ENCODE peak calls at places on chromosomes 1 and 21, in eight cellular contexts. One of them, this sample, is unnamed.
A peak's percentile ranks its signal among the peaks of the same experiment; 100 is the strongest.

GRCh38 chr21:14977814-14978213 is 87.0 kb downstream of the NRIP1 start:
- DNase-seq in choroid plexus epithelial cell: no peak
- DNase-seq in ovary: no peak
- DNase-seq in IMR-90: no peak
- DNase-seq in stomach: no peak
- DNase-seq in uterus: no peak
- DNase-seq in naive thymus-derived CD4-positive, alpha-beta T cell: no peak
- DNase-seq in fibroblast of pulmonary artery: no peak
- DNase-seq in this sample: no peak

GRCh38 chr1:87129606-87130005 is 199.1 kb upstream of the LMO4 start:
- DNase-seq in choroid plexus epithelial cell: peak; percentile 22
- DNase-seq in ovary: peak; percentile 41
- DNase-seq in IMR-90: no peak
- DNase-seq in stomach: no peak
- DNase-seq in uterus: peak; percentile 58
- DNase-seq in naive thymus-derived CD4-positive, alpha-beta T cell: no peak
- DNase-seq in fibroblast of pulmonary artery: peak; percentile 51
- DNase-seq in this sample: no peak

GRCh38 chr1:10085076-10085475 is 52.3 kb downstream of the UBE4B start:
- DNase-seq in choroid plexus epithelial cell: no peak
- DNase-seq in ovary: no peak
- DNase-seq in IMR-90: no peak
- DNase-seq in stomach: no peak
- DNase-seq in uterus: no peak
- DNase-seq in naive thymus-derived CD4-positive, alpha-beta T cell: no peak
- DNase-seq in fibroblast of pulmonary artery: no peak
- DNase-seq in this sample: no peak

GRCh38 chr1:10755977-10756521 is 40.4 kb downstream of the CASZ1 start:
- DNase-seq in choroid plexus epithelial cell: no peak
- DNase-seq in ovary: peak; percentile 77
- DNase-seq in IMR-90: no peak
- DNase-seq in stomach: peak; percentile 81
- DNase-seq in uterus: peak; percentile 69
- DNase-seq in naive thymus-derived CD4-positive, alpha-beta T cell: peak; percentile 73
- DNase-seq in fibroblast of pulmonary artery: peak; percentile 39
- DNase-seq in this sample: no peak

GRCh38 chr1:193416226-193416625 is 229.8 kb upstream of the B3GALT2 start:
- DNase-seq in choroid plexus epithelial cell: no peak
- DNase-seq in ovary: no peak
- DNase-seq in IMR-90: no peak
- DNase-seq in stomach: no peak
- DNase-seq in uterus: no peak
- DNase-seq in naive thymus-derived CD4-positive, alpha-beta T cell: no peak
- DNase-seq in fibroblast of pulmonary artery: no peak
- DNase-seq in this sample: no peak

GRCh38 chr1:227225715-227226346 is 92.5 kb downstream of the CDC42BPA start:
- DNase-seq in choroid plexus epithelial cell: peak; percentile 78
- DNase-seq in ovary: no peak
- DNase-seq in IMR-90: peak; percentile 83
- DNase-seq in stomach: no peak
- DNase-seq in uterus: no peak
- DNase-seq in naive thymus-derived CD4-positive, alpha-beta T cell: no peak
- DNase-seq in fibroblast of pulmonary artery: peak; percentile 79
- DNase-seq in this sample: no peak

GRCh38 chr1:116466810-116467557 is 93.9 kb downstream of the ATP1A1 start:
- DNase-seq in choroid plexus epithelial cell: no peak
- DNase-seq in ovary: no peak
- DNase-seq in IMR-90: no peak
- DNase-seq in stomach: no peak
- DNase-seq in uterus: no peak
- DNase-seq in naive thymus-derived CD4-positive, alpha-beta T cell: no peak
- DNase-seq in fibroblast of pulmonary artery: no peak
- DNase-seq in this sample: no peak

GRCh38 chr1:233959089-233959488 is 54.6 kb downstream of the SLC35F3 start:
- DNase-seq in choroid plexus epithelial cell: no peak
- DNase-seq in ovary: no peak
- DNase-seq in IMR-90: no peak
- DNase-seq in stomach: no peak
- DNase-seq in uterus: no peak
- DNase-seq in naive thymus-derived CD4-positive, alpha-beta T cell: no peak
- DNase-seq in fibroblast of pulmonary artery: no peak
- DNase-seq in this sample: no peak

GRCh38 chr1:20588634-20589225 is at the start of gene CDA:
- DNase-seq in choroid plexus epithelial cell: no peak
- DNase-seq in ovary: no peak
- DNase-seq in IMR-90: no peak
- DNase-seq in stomach: no peak
- DNase-seq in uterus: peak; percentile 28
- DNase-seq in naive thymus-derived CD4-positive, alpha-beta T cell: no peak
- DNase-seq in fibroblast of pulmonary artery: no peak
- DNase-seq in this sample: no peak

GRCh38 chr21:31265293-31265692 is 78.8 kb downstream of the TIAM1 start:
- DNase-seq in choroid plexus epithelial cell: no peak
- DNase-seq in ovary: no peak
- DNase-seq in IMR-90: no peak
- DNase-seq in stomach: no peak
- DNase-seq in uterus: peak; percentile 22
- DNase-seq in naive thymus-derived CD4-positive, alpha-beta T cell: no peak
- DNase-seq in fibroblast of pulmonary artery: peak; percentile 37
- DNase-seq in this sample: no peak

GRCh38 chr1:107555578-107555977 is 409.4 kb downstream of the VAV3 start:
- DNase-seq in choroid plexus epithelial cell: no peak
- DNase-seq in ovary: no peak
- DNase-seq in IMR-90: no peak
- DNase-seq in stomach: no peak
- DNase-seq in uterus: no peak
- DNase-seq in naive thymus-derived CD4-positive, alpha-beta T cell: no peak
- DNase-seq in fibroblast of pulmonary artery: no peak
- DNase-seq in this sample: no peak

GRCh38 chr1:218257971-218258370 is 27.1 kb upstream of the RRP15 start:
- DNase-seq in choroid plexus epithelial cell: no peak
- DNase-seq in ovary: no peak
- DNase-seq in IMR-90: no peak
- DNase-seq in stomach: no peak
- DNase-seq in uterus: no peak
- DNase-seq in naive thymus-derived CD4-positive, alpha-beta T cell: no peak
- DNase-seq in fibroblast of pulmonary artery: no peak
- DNase-seq in this sample: no peak

GRCh38 chr1:173410794-173411236 is 66.3 kb upstream of the PRDX6 start:
- DNase-seq in choroid plexus epithelial cell: no peak
- DNase-seq in ovary: no peak
- DNase-seq in IMR-90: no peak
- DNase-seq in stomach: no peak
- DNase-seq in uterus: no peak
- DNase-seq in naive thymus-derived CD4-positive, alpha-beta T cell: no peak
- DNase-seq in fibroblast of pulmonary artery: no peak
- DNase-seq in this sample: no peak

GRCh38 chr1:202967684-202968281 is 726 bp upstream of the CYB5R1 start:
- DNase-seq in choroid plexus epithelial cell: peak; percentile 27
- DNase-seq in ovary: no peak
- DNase-seq in IMR-90: no peak
- DNase-seq in stomach: no peak
- DNase-seq in uterus: no peak
- DNase-seq in naive thymus-derived CD4-positive, alpha-beta T cell: peak; percentile 20
- DNase-seq in fibroblast of pulmonary artery: no peak
- DNase-seq in this sample: no peak

GRCh38 chr1:59674605-59675004 is 140.1 kb upstream of the HOOK1 start:
- DNase-seq in choroid plexus epithelial cell: peak; percentile 66
- DNase-seq in ovary: no peak
- DNase-seq in IMR-90: peak; percentile 24
- DNase-seq in stomach: no peak
- DNase-seq in uterus: peak; percentile 47
- DNase-seq in naive thymus-derived CD4-positive, alpha-beta T cell: no peak
- DNase-seq in fibroblast of pulmonary artery: peak; percentile 77
- DNase-seq in this sample: no peak

GRCh38 chr1:6198646-6199297 is 623 bp downstream of the RPL22 start:
- DNase-seq in choroid plexus epithelial cell: peak; percentile 37
- DNase-seq in ovary: no peak
- DNase-seq in IMR-90: no peak
- DNase-seq in stomach: no peak
- DNase-seq in uterus: no peak
- DNase-seq in naive thymus-derived CD4-positive, alpha-beta T cell: no peak
- DNase-seq in fibroblast of pulmonary artery: no peak
- DNase-seq in this sample: no peak

GRCh38 chr1:143661418-143662120 is 310.2 kb downstream of the FAM72C start:
- DNase-seq in choroid plexus epithelial cell: no peak
- DNase-seq in ovary: no peak
- DNase-seq in IMR-90: no peak
- DNase-seq in stomach: no peak
- DNase-seq in uterus: no peak
- DNase-seq in naive thymus-derived CD4-positive, alpha-beta T cell: no peak
- DNase-seq in fibroblast of pulmonary artery: no peak
- DNase-seq in this sample: no peak

GRCh38 chr21:21028275-21028814 is 30.1 kb downstream of the NCAM2 start:
- DNase-seq in choroid plexus epithelial cell: peak; percentile 20
- DNase-seq in ovary: no peak
- DNase-seq in IMR-90: no peak
- DNase-seq in stomach: no peak
- DNase-seq in uterus: no peak
- DNase-seq in naive thymus-derived CD4-positive, alpha-beta T cell: no peak
- DNase-seq in fibroblast of pulmonary artery: peak; percentile 14
- DNase-seq in this sample: no peak

GRCh38 chr1:110134050-110134595 is 16.2 kb upstream of the SLC6A17 start:
- DNase-seq in choroid plexus epithelial cell: no peak
- DNase-seq in ovary: no peak
- DNase-seq in IMR-90: peak; percentile 8
- DNase-seq in stomach: no peak
- DNase-seq in uterus: no peak
- DNase-seq in naive thymus-derived CD4-positive, alpha-beta T cell: no peak
- DNase-seq in fibroblast of pulmonary artery: no peak
- DNase-seq in this sample: no peak

GRCh38 chr1:6490181-6491075 is 1.0 kb downstream of the PLEKHG5 start:
- DNase-seq in choroid plexus epithelial cell: peak; percentile 78
- DNase-seq in ovary: peak; percentile 79
- DNase-seq in IMR-90: peak; percentile 68
- DNase-seq in stomach: peak; percentile 80
- DNase-seq in uterus: peak; percentile 40
- DNase-seq in naive thymus-derived CD4-positive, alpha-beta T cell: peak; percentile 50
- DNase-seq in fibroblast of pulmonary artery: peak; percentile 76
- DNase-seq in this sample: no peak

GRCh38 chr1:34590211-34590623 is 164.6 kb upstream of the GJB5 start:
- DNase-seq in choroid plexus epithelial cell: no peak
- DNase-seq in ovary: no peak
- DNase-seq in IMR-90: no peak
- DNase-seq in stomach: no peak
- DNase-seq in uterus: no peak
- DNase-seq in naive thymus-derived CD4-positive, alpha-beta T cell: no peak
- DNase-seq in fibroblast of pulmonary artery: no peak
- DNase-seq in this sample: no peak

GRCh38 chr1:189275786-189276185 is 1201.9 kb downstream of the BRINP3 start:
- DNase-seq in choroid plexus epithelial cell: peak; percentile 2
- DNase-seq in ovary: no peak
- DNase-seq in IMR-90: peak; percentile 41
- DNase-seq in stomach: no peak
- DNase-seq in uterus: no peak
- DNase-seq in naive thymus-derived CD4-positive, alpha-beta T cell: no peak
- DNase-seq in fibroblast of pulmonary artery: peak; percentile 3
- DNase-seq in this sample: no peak

GRCh38 chr1:182620924-182621585 is 16.9 kb upstream of the RGS16 start:
- DNase-seq in choroid plexus epithelial cell: no peak
- DNase-seq in ovary: no peak
- DNase-seq in IMR-90: no peak
- DNase-seq in stomach: no peak
- DNase-seq in uterus: no peak
- DNase-seq in naive thymus-derived CD4-positive, alpha-beta T cell: no peak
- DNase-seq in fibroblast of pulmonary artery: no peak
- DNase-seq in this sample: no peak

GRCh38 chr1:44418022-44418673 is 13.1 kb downstream of the RNF220 start:
- DNase-seq in choroid plexus epithelial cell: no peak
- DNase-seq in ovary: no peak
- DNase-seq in IMR-90: no peak
- DNase-seq in stomach: no peak
- DNase-seq in uterus: no peak
- DNase-seq in naive thymus-derived CD4-positive, alpha-beta T cell: no peak
- DNase-seq in fibroblast of pulmonary artery: no peak
- DNase-seq in this sample: no peak
- H3K4me3 ChIP-seq in choroid plexus epithelial cell: no peak overlapping the region
- H3K4me3 ChIP-seq in ovary: no peak overlapping the region
- H3K4me3 ChIP-seq in IMR-90: no peak overlapping the region
- H3K4me3 ChIP-seq in stomach: peak overlapping the region; percentile 44
- H3K4me3 ChIP-seq in uterus: no peak overlapping the region
- H3K4me3 ChIP-seq in naive thymus-derived CD4-positive, alpha-beta T cell: no peak overlapping the region
- H3K4me3 ChIP-seq in fibroblast of pulmonary artery: no peak overlapping the region
- H3K4me3 ChIP-seq in this sample: peak overlapping the region; percentile 58

GRCh38 chr21:35508389-35508888 is 459.3 kb upstream of the RUNX1 start:
- DNase-seq in choroid plexus epithelial cell: peak; percentile 94
- DNase-seq in ovary: no peak
- DNase-seq in IMR-90: peak; percentile 65
- DNase-seq in stomach: peak; percentile 43
- DNase-seq in uterus: peak; percentile 18
- DNase-seq in naive thymus-derived CD4-positive, alpha-beta T cell: no peak
- DNase-seq in fibroblast of pulmonary artery: peak; percentile 91
- DNase-seq in this sample: no peak
- H3K4me3 ChIP-seq in choroid plexus epithelial cell: no peak overlapping the region
- H3K4me3 ChIP-seq in ovary: no peak overlapping the region
- H3K4me3 ChIP-seq in IMR-90: no peak overlapping the region
- H3K4me3 ChIP-seq in stomach: no peak overlapping the region
- H3K4me3 ChIP-seq in uterus: no peak overlapping the region
- H3K4me3 ChIP-seq in naive thymus-derived CD4-positive, alpha-beta T cell: no peak overlapping the region
- H3K4me3 ChIP-seq in fibroblast of pulmonary artery: no peak overlapping the region
- H3K4me3 ChIP-seq in this sample: no peak overlapping the region

DNA sequence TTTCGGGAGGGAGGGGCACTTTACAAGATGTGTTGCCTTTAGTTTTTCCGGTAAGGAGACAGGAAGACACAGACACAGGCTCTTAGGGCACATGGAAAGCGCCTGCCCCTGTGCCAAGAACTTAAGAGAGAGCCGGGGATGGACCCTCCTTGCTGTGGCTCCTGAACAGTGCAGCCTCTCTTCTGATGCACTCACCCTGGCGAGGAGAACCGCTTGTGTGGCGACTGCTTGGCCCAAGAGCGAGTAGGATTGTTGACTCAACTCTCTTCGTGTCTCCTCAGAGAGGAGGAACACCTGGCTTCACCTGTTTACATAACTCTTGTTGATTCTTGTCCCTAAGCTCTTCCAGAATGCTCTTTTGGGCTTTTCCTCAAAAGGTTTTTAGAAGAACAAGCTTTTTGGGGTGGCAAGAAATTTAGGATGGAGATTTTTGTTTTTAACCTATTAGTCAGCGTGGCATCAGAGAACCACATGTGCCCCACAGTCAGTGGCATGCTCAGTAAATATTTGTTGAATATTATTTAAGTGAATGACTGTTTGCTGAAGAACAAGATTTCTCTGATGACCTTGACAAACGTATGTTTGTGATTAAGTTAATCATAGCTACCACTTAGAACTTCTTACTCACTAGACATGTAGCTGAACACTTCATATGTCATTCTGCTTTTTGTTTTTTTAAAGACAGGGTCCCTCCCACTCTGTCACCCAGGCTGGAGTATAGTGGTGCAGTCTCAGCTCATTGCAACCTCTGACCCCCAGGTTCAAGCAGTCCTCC is 60.6 kb downstream of the NFIA start:
- DNase-seq in choroid plexus epithelial cell: no peak
- DNase-seq in ovary: no peak
- DNase-seq in IMR-90: no peak
- DNase-seq in stomach: no peak
- DNase-seq in uterus: no peak
- DNase-seq in naive thymus-derived CD4-positive, alpha-beta T cell: no peak
- DNase-seq in fibroblast of pulmonary artery: no peak
- DNase-seq in this sample: no peak
- H3K4me3 ChIP-seq in choroid plexus epithelial cell: no peak overlapping the region
- H3K4me3 ChIP-seq in ovary: no peak overlapping the region
- H3K4me3 ChIP-seq in IMR-90: no peak overlapping the region
- H3K4me3 ChIP-seq in stomach: no peak overlapping the region
- H3K4me3 ChIP-seq in uterus: no peak overlapping the region
- H3K4me3 ChIP-seq in naive thymus-derived CD4-positive, alpha-beta T cell: no peak overlapping the region
- H3K4me3 ChIP-seq in fibroblast of pulmonary artery: no peak overlapping the region
- H3K4me3 ChIP-seq in this sample: peak overlapping the region; percentile 27

GRCh38 chr21:46297311-46298082 is 11.4 kb downstream of the YBEY start:
- DNase-seq in choroid plexus epithelial cell: peak; percentile 37
- DNase-seq in ovary: peak; percentile 55
- DNase-seq in IMR-90: no peak
- DNase-seq in stomach: no peak
- DNase-seq in uterus: peak; percentile 32
- DNase-seq in naive thymus-derived CD4-positive, alpha-beta T cell: peak; percentile 11
- DNase-seq in fibroblast of pulmonary artery: peak; percentile 32
- DNase-seq in this sample: no peak
- H3K4me3 ChIP-seq in choroid plexus epithelial cell: peak overlapping the region; percentile 59
- H3K4me3 ChIP-seq in ovary: peak overlapping the region; percentile 23
- H3K4me3 ChIP-seq in IMR-90: no peak overlapping the region
- H3K4me3 ChIP-seq in stomach: peak overlapping the region; percentile 53
- H3K4me3 ChIP-seq in uterus: peak overlapping the region; percentile 36
- H3K4me3 ChIP-seq in naive thymus-derived CD4-positive, alpha-beta T cell: no peak overlapping the region
- H3K4me3 ChIP-seq in fibroblast of pulmonary artery: peak overlapping the region; percentile 32
- H3K4me3 ChIP-seq in this sample: peak overlapping the region; percentile 67